ENCODE peak calls at places on chromosome 1, in eight cellular contexts. E is left colon; Y is kidney tubule cell; N is stimulated activated naive CD8-positive, alpha-beta T cell treated with anti-CD3 and anti-CD28 coated beads, Interleukin-15, Interleukin-2, amounts not matched to agents 100 U/mL and 50 U/mL, for 24 hours; U is iris pigment epithelial cell; T is Jurkat, Clone E6-1; H is esophagus squamous epithelium; J is NCI-H2081 treated with DMSO at 0.1 percent for 48 hours. X is an unnamed sample.

GRCh38 chr1:25872708-25873107 is 2.8 kb downstream of the PAQR7 start:
- DNase-seq in E (no peak), Y (no peak), N (no peak), U (no peak), T (no peak), H (no peak), J (no peak), X (no peak)

GRCh38 chr1:61184035-61184713 is 101.8 kb downstream of the NFIA start:
- DNase-seq in E (peak), Y (peak), N (no peak), U (peak), T (no peak), H (peak), J (peak), X (peak)

GRCh38 chr1:182166750-182167149 is 105.2 kb upstream of the ZNF648 start:
- DNase-seq in E (no peak), Y (no peak), N (no peak), U (no peak), T (no peak), H (no peak), J (no peak), X (no peak)

GRCh38 chr1:230308039-230308438 is 118.1 kb downstream of the PGBD5 start:
- DNase-seq in E (peak), Y (peak), N (no peak), U (peak), T (no peak), H (no peak), J (no peak), X (no peak)

GRCh38 chr1:13517193-13517812 is 3.5 kb upstream of the LRRC38 start:
- DNase-seq in E (no peak), Y (peak), N (peak), U (peak), T (peak), H (no peak), J (no peak), X (peak)

GRCh38 chr1:68454534-68454933 is 4.8 kb upstream of the RPE65 start:
- DNase-seq in E (no peak), Y (no peak), N (no peak), U (no peak), T (no peak), H (no peak), J (no peak), X (no peak)

GRCh38 chr1:113103048-113103447 is 30.1 kb downstream of the LRIG2 start:
- DNase-seq in E (no peak), Y (no peak), N (no peak), U (no peak), T (no peak), H (no peak), J (no peak), X (no peak)

GRCh38 chr1:161001537-161001936 is 19.4 kb downstream of the F11R start:
- DNase-seq in E (no peak), Y (no peak), N (no peak), U (no peak), T (no peak), H (no peak), J (no peak), X (no peak)

GRCh38 chr1:8014381-8014988 is 11.6 kb downstream of the ERRFI1 start:
- DNase-seq in E (no peak), Y (no peak), N (no peak), U (peak), T (no peak), H (no peak), J (no peak), X (no peak)

X was measured in foreskin melanocyte.